ENCODE peak calls at places on chromosomes 7 and 10, in eight cellular contexts. W is HepG2, T is IMR-90, O is A549, A is right atrium auricular region, N is tibial artery, C is vagina, Y is neural progenitor cell. S is an unnamed sample.

GRCh38 chr10:59674211-59674836 is 35.3 kb downstream of the SLC16A9 start:
- DNase-seq in W (no peak), C (no peak), N (no peak), A (no peak), Y (no peak), T (peak; percentile 18), O (no peak), S (no peak)

GRCh38 chr7:106504207-106504606 is 156.8 kb downstream of the CCDC71L start:
- DNase-seq in A (no peak), N (no peak), W (no peak), Y (no peak), O (no peak), C (no peak), T (no peak), S (no peak)

GRCh38 chr7:137091396-137091795 is 222.9 kb downstream of the CHRM2 start:
- DNase-seq in W (no peak), O (no peak), C (no peak), A (no peak), T (no peak), N (no peak), Y (peak; percentile 69), S (no peak)

GRCh38 chr10:17233534-17233933 is 5.5 kb downstream of the VIM start:
- DNase-seq in O (no peak), Y (no peak), A (peak; percentile 76), C (no peak), W (no peak), N (peak; percentile 38), T (no peak), S (no peak)

GRCh38 chr7:138853448-138853847 is 55.5 kb upstream of the ATP6V0A4 start:
- DNase-seq in A (no peak), O (no peak), Y (no peak), W (no peak), C (no peak), N (no peak), T (no peak), S (no peak)

GRCh38 chr7:42993038-42993437 is 60.9 kb downstream of the MRPL32 start:
- DNase-seq in A (no peak), W (peak; percentile 13), Y (peak; percentile 81), N (no peak), T (no peak), C (no peak), O (no peak), S (no peak)

GRCh38 chr7:77649950-77650349 is 46.3 kb upstream of the RSBN1L start:
- DNase-seq in C (no peak), O (peak; percentile 25), W (peak; percentile 65), Y (no peak), T (peak; percentile 81), N (no peak), A (no peak), S (no peak)

GRCh38 chr7:116259821-116260440 is 49.6 kb downstream of the TES start:
- DNase-seq in Y (no peak), C (no peak), A (no peak), T (peak; percentile 79), N (no peak), O (peak; percentile 55), W (no peak), S (no peak)

GRCh38 chr7:91047636-91048035 is 216.6 kb upstream of the FZD1 start:
- DNase-seq in W (no peak), A (no peak), Y (no peak), O (no peak), T (peak; percentile 20), C (no peak), N (no peak), S (no peak)

GRCh38 chr7:833601-834258 is 1.5 kb downstream of the SUN1 start:
- DNase-seq in A (no peak), N (no peak), Y (no peak), C (no peak), T (peak; percentile 30), W (no peak), O (no peak), S (no peak)

GRCh38 chr7:28626629-28627262 is 214.4 kb downstream of the CREB5 start:
- DNase-seq in W (peak; percentile 25), N (peak; percentile 26), O (peak; percentile 28), C (no peak), T (peak; percentile 36), A (no peak), Y (peak; percentile 60), S (no peak)

GRCh38 chr10:103814104-103814503 is 41.3 kb downstream of the SH3PXD2A start:
- DNase-seq in W (no peak), O (no peak), T (no peak), Y (no peak), C (no peak), N (no peak), A (no peak), S (no peak)

GRCh38 chr7:150978136-150978789 is at the start of gene KCNH2:
- DNase-seq in T (no peak), A (no peak), Y (peak; percentile 93), C (no peak), W (no peak), N (no peak), O (peak; percentile 58), S (no peak)

GRCh38 chr7:106375499-106375898 is 90.7 kb upstream of the NAMPT start:
- DNase-seq in N (no peak), Y (no peak), A (no peak), T (no peak), C (no peak), W (no peak), O (no peak), S (no peak)

GRCh38 chr7:140389445-140389844 is 8.9 kb downstream of the SLC37A3 start:
- DNase-seq in A (no peak), N (no peak), W (no peak), O (no peak), T (no peak), Y (no peak), C (no peak), S (no peak)

DNA sequence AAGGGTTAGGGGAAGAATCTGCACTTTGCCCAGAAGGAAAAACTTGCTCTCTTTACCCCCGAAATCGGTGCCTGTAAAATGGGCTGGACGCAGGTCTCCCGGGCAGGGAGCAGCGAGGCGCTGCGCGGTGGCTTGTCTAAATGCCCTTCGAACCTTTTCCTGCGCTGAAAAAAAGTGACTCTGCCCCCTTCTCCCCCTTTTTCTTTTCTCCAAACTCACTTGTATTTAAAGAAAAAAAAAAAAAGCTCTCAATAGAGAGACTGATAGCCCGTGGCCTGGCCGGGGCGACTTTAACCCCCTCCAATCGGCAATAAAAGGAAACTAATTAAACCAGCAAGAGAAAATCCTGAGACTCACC is 286 bp downstream of the SP8 start:
- DNase-seq in A (no peak), C (no peak), W (no peak), Y (peak; percentile 85), T (no peak), O (no peak), N (no peak), S (no peak)
- H3K4me3 ChIP-seq in A (peak overlapping the region; percentile 9), C (peak overlapping the region; percentile 31), W (peak overlapping the region; percentile 55), Y (peak overlapping the region; percentile 94), T (peak overlapping the region; percentile 74), O (peak overlapping the region; percentile 43), N (no peak overlapping the region), S (no peak overlapping the region)

GRCh38 chr10:71772832-71773220 is 494 bp downstream of the VSIR start:
- DNase-seq in W (no peak), Y (no peak), T (no peak), N (no peak), A (no peak), C (no peak), O (no peak), S (no peak)

GRCh38 chr10:71774916-71775702 is 1.8 kb upstream of the VSIR start:
- DNase-seq in A (peak; percentile 69), O (no peak), C (no peak), T (no peak), Y (no peak), N (no peak), W (no peak), S (no peak)

GRCh38 chr10:71771821-71772617 is 1.3 kb downstream of the VSIR start:
- DNase-seq in N (peak; percentile 84), Y (no peak), A (peak; percentile 90), T (peak; percentile 66), O (peak; percentile 40), C (no peak), W (no peak), S (peak; percentile 91)

GRCh38 chr10:71771204-71771603 is 2.1 kb downstream of the VSIR start:
- DNase-seq in Y (no peak), N (no peak), O (no peak), C (no peak), W (no peak), A (no peak), T (no peak), S (peak; percentile 44)

GRCh38 chr10:71773221-71773971 is at the start of gene VSIR:
- DNase-seq in A (peak; percentile 89), Y (peak; percentile 93), O (peak; percentile 81), W (peak; percentile 48), C (no peak), N (peak; percentile 89), T (peak; percentile 71), S (peak; percentile 93)
- H3K27ac ChIP-seq in A (peak within 1 kb of the TSS; percentile 91), Y (no peak within 1 kb of the TSS), O (peak within 1 kb of the TSS; percentile 79), W (no peak within 1 kb of the TSS), C (peak within 1 kb of the TSS; percentile 99), N (peak within 1 kb of the TSS; percentile 96), T (peak within 1 kb of the TSS; percentile 26), S (peak within 1 kb of the TSS; percentile 62)

DNA sequence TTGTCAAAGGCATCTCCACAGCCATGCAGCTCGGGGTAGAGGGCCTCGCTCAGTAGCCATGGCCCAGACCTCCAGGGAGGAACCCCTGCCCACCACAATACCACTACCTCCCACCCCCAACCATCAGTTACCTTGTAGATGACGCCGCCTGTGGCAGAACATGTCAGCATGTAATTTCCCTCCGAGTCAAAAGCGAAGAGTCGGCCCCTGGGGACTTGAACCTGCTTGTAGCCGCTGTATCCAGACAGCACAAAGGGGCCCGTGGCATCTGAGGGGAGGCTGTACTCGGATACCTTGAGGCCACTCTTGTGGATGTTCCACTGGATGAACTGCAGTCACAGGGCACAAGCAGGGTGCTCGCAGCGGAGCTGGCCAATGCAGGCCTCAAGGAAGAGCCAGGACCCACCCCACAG is 16.3 kb upstream of the CYREN start:
- DNase-seq in A (no peak), W (no peak), Y (no peak), O (no peak), T (no peak), N (no peak), C (peak; percentile 72), S (no peak)
- H3K4me1 ChIP-seq in A (no peaks in the 10 kb centered on the region), W (no peaks in the 10 kb centered on the region), Y (no peaks in the 10 kb centered on the region), O (no peaks in the 10 kb centered on the region), T (no peaks in the 10 kb centered on the region), N (no peaks in the 10 kb centered on the region), C (no peaks in the 10 kb centered on the region), S (no peaks in the 10 kb centered on the region)

DNA sequence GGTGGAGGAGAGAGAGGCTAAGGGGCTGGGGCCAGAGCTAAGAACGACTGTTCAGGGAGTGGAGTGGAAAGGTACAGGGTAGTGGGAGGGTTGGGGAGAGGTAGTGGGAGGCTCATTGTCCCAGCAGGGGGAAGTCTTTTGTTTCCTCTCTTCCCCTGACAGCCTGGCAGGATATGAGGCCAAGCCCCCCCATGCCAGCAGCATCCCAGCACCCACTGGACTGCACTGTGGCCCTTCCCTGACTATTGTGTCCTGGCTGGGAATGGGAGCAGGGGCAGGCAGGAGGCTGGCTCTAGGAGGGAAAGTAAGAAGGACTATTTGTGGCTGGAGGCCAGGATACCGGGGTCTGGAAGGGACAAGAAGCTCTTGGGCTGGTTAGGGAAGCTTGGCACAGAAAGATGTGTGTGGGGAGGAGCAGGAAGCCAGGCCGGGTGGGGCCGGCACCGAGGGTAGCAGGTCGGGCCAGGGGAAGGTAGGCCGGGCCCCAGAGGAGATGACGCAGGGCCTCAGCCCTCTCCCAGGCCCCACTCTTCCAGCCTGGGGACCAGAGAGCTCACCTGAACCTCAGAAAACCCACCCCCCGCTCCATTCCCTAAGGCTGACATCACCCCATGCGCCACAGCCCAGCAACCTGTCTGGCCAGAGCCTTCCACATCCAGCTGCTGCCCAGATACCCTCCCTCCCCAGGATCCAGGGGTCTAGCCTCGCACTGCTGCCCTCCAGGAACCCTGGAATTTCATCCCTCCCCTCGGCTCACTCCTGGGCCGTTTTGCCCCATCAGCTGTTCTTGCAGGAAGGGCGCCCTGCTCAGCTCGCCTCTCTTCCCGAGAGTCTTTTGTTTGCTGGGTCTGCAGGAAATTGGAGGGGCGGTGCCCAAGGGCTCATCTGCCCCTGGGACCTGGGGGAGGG is 8.8 kb upstream of the EPHB4 start:
- DNase-seq in C (no peak), O (no peak), T (no peak), Y (peak; percentile 94), W (no peak), A (peak; percentile 70), N (no peak), S (no peak)
- H3K4me3 ChIP-seq in C (no peak overlapping the region), O (no peak overlapping the region), T (no peak overlapping the region), Y (peak overlapping the region; percentile 43), W (peak overlapping the region; percentile 43), A (no peak overlapping the region), N (no peak overlapping the region), S (no peak overlapping the region)

S was measured in aorta.